ENCODE peak calls at places on chromosomes 16 and 17, in eight cellular contexts. R, J, V, E, A, Z, L and B are unnamed samples.
A peak's percentile ranks its signal among the peaks of the same experiment; 100 is the strongest.

GRCh38 chr17:17154556-17154955 is 51.6 kb downstream of the PLD6 start:
- DNase-seq in R (no peak), J (no peak), V (no peak), E (no peak), A (no peak), Z (no peak), L (no peak), B (no peak)

GRCh38 chr16:64453643-64454042 is 668.2 kb downstream of the CDH11 start:
- DNase-seq in R (no peak), J (no peak), V (no peak), E (no peak), A (no peak), Z (no peak), L (no peak), B (no peak)

GRCh38 chr17:1752425-1752941 is 9.4 kb upstream of the SERPINF1 start:
- DNase-seq in R (no peak), J (no peak), V (peak; percentile 66), E (no peak), A (no peak), Z (no peak), L (no peak), B (no peak)

GRCh38 chr16:17107450-17107849 is 363.3 kb downstream of the XYLT1 start:
- DNase-seq in R (no peak), J (no peak), V (no peak), E (no peak), A (no peak), Z (no peak), L (no peak), B (no peak)

GRCh38 chr17:77963441-77963840 is 4.9 kb downstream of the TNRC6C start:
- DNase-seq in R (no peak), J (no peak), V (peak; percentile 35), E (peak; percentile 77), A (no peak), Z (peak; percentile 39), L (peak; percentile 71), B (peak; percentile 75)

GRCh38 chr16:31409433-31409832 is 16.3 kb downstream of the ITGAD start:
- DNase-seq in R (no peak), J (no peak), V (no peak), E (peak; percentile 24), A (no peak), Z (no peak), L (no peak), B (no peak)

GRCh38 chr17:82702161-82702932 is 3.8 kb upstream of the RAB40B start:
- DNase-seq in R (no peak), J (no peak), V (peak; percentile 76), E (no peak), A (no peak), Z (no peak), L (no peak), B (no peak)

GRCh38 chr17:77735051-77735340 is 223.5 kb upstream of the TNRC6C start:
- DNase-seq in R (no peak), J (no peak), V (no peak), E (no peak), A (no peak), Z (no peak), L (peak; percentile 50), B (no peak)

GRCh38 chr17:30279156-30279555 is 12.6 kb downstream of the BLMH start:
- DNase-seq in R (no peak), J (no peak), V (no peak), E (no peak), A (no peak), Z (no peak), L (no peak), B (peak; percentile 65)